ENCODE peak calls at places on chromosome 15, in five cellular contexts. One of them, this sample, is unnamed.

GRCh38 chr15:41160639-41161315 is 44.7 kb upstream of the INO80 start:
- DNase-seq in cardiac muscle cell: peak; percentile 21
- DNase-seq in iPS DF 6.9: no peak
- DNase-seq in sigmoid colon: no peak
- DNase-seq in GM23248: peak; percentile 33
- DNase-seq in this sample: no peak

GRCh38 chr15:56249080-56249479 is 5.4 kb upstream of the RFX7 start:
- DNase-seq in cardiac muscle cell: peak; percentile 80
- DNase-seq in GM23248: peak; percentile 75
- DNase-seq in sigmoid colon: no peak
- DNase-seq in iPS DF 6.9: no peak
- DNase-seq in this sample: no peak

GRCh38 chr15:77778802-77779201 is 146.1 kb upstream of the LINGO1 start:
- DNase-seq in iPS DF 6.9: no peak
- DNase-seq in GM23248: no peak
- DNase-seq in sigmoid colon: no peak
- DNase-seq in cardiac muscle cell: no peak
- DNase-seq in this sample: no peak

GRCh38 chr15:65054333-65055200 is 9.4 kb downstream of the SLC51B start:
- DNase-seq in sigmoid colon: peak; percentile 91
- DNase-seq in GM23248: peak; percentile 82
- DNase-seq in iPS DF 6.9: no peak
- DNase-seq in cardiac muscle cell: peak; percentile 79
- DNase-seq in this sample: no peak

GRCh38 chr15:77454265-77454664 is 33.6 kb downstream of the HMG20A start:
- DNase-seq in cardiac muscle cell: peak; percentile 81
- DNase-seq in GM23248: peak; percentile 18
- DNase-seq in iPS DF 6.9: no peak
- DNase-seq in sigmoid colon: no peak
- DNase-seq in this sample: no peak

GRCh38 chr15:51117270-51117669 is 22.6 kb upstream of the TNFAIP8L3 start:
- DNase-seq in iPS DF 6.9: no peak
- DNase-seq in sigmoid colon: no peak
- DNase-seq in GM23248: peak; percentile 54
- DNase-seq in cardiac muscle cell: no peak
- DNase-seq in this sample: no peak

GRCh38 chr15:74758736-74759135 is 10.1 kb downstream of the CYP1A2 start:
- DNase-seq in iPS DF 6.9: no peak
- DNase-seq in sigmoid colon: no peak
- DNase-seq in cardiac muscle cell: no peak
- DNase-seq in GM23248: no peak
- DNase-seq in this sample: no peak

GRCh38 chr15:70274255-70274654 is 176.5 kb upstream of the TLE3 start:
- DNase-seq in iPS DF 6.9: no peak
- DNase-seq in GM23248: no peak
- DNase-seq in cardiac muscle cell: no peak
- DNase-seq in sigmoid colon: no peak
- DNase-seq in this sample: no peak

GRCh38 chr15:35674873-35675781 is 129.2 kb upstream of the DPH6 start:
- DNase-seq in cardiac muscle cell: peak; percentile 75
- DNase-seq in iPS DF 6.9: no peak
- DNase-seq in GM23248: peak; percentile 68
- DNase-seq in sigmoid colon: no peak
- DNase-seq in this sample: no peak

GRCh38 chr15:101127503-101128076 is 124.3 kb downstream of the CHSY1 start:
- DNase-seq in GM23248: peak; percentile 96
- DNase-seq in iPS DF 6.9: no peak
- DNase-seq in cardiac muscle cell: peak; percentile 96
- DNase-seq in sigmoid colon: peak; percentile 91
- DNase-seq in this sample: no peak

DNA sequence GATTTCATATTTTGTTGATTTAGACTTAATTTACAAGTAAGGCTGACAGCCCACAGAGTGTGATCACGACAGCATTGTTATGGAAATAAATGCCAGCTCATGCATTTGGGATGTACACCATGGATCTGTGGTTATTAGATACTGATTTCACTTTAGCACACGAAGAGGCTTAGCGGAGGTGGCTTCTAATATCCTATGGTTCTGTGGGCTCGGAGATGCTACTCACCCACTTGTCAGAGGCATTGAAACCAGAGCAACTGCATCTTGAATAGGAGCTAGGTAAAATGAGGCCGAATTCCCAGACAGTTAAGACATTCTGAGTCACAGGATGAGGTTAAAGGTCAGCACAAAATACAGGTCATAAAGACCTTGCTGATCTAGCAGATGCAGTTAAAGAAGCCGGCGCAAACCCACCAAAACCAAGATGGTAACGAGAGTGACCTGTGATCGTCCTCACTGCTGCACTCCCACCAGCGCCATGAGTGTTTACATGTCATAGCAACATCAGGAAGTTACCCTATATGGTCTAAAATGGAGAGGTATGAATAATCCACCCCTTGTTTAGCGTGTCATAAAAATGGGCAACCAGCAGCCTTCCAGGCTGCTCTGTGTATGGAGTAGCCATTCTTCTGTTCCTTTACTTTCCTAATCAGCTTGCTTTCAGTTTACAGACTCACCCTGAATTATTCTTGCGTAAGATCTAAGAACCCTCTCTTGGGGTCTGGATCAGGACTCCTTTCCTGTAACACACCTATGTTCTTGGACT is 117.5 kb downstream of the PGPEP1L start:
- DNase-seq in sigmoid colon: no peak
- DNase-seq in GM23248: peak; percentile 92
- DNase-seq in cardiac muscle cell: peak; percentile 63
- DNase-seq in iPS DF 6.9: no peak
- DNase-seq in this sample: no peak
- H3K27ac ChIP-seq in sigmoid colon: no peak overlapping the region
- H3K27ac ChIP-seq in GM23248: peak overlapping the region; percentile 94
- H3K27ac ChIP-seq in cardiac muscle cell: no peak overlapping the region
- H3K27ac ChIP-seq in iPS DF 6.9: no peak overlapping the region
- H3K27ac ChIP-seq in this sample: peak overlapping the region; percentile 82

GRCh38 chr15:60704129-60704528 is 225.2 kb upstream of the ICE2 start:
- DNase-seq in GM23248: no peak
- DNase-seq in iPS DF 6.9: no peak
- DNase-seq in sigmoid colon: no peak
- DNase-seq in cardiac muscle cell: no peak
- DNase-seq in this sample: no peak
- H3K27ac ChIP-seq in GM23248: no peak overlapping the region
- H3K27ac ChIP-seq in iPS DF 6.9: no peak overlapping the region
- H3K27ac ChIP-seq in sigmoid colon: no peak overlapping the region
- H3K27ac ChIP-seq in cardiac muscle cell: no peak overlapping the region
- H3K27ac ChIP-seq in this sample: no peak overlapping the region

DNA sequence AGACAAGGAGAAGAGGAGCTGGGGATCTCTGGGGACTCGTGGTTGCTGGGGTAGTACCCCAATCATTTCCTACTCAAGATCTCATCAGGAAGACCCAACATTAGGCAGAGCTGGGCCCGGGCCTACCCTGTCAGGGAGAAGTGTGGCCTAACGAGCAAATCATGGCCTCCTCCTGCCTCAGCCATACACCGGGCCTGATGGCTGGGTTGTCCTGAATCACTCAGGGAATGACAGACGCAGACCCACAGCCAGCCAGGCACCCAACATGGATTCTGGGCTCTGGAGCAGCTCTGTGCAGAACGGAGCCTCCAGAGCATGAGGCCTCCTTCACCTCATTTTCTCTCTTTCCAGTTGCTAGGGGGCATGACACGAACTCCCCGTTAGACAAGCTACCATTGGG is 19.7 kb downstream of the ITGA11 start:
- DNase-seq in sigmoid colon: no peak
- DNase-seq in cardiac muscle cell: no peak
- DNase-seq in iPS DF 6.9: no peak
- DNase-seq in GM23248: no peak
- DNase-seq in this sample: no peak
- H3K27ac ChIP-seq in sigmoid colon: no peak overlapping the region
- H3K27ac ChIP-seq in cardiac muscle cell: no peak overlapping the region
- H3K27ac ChIP-seq in iPS DF 6.9: no peak overlapping the region
- H3K27ac ChIP-seq in GM23248: no peak overlapping the region
- H3K27ac ChIP-seq in this sample: no peak overlapping the region

DNA sequence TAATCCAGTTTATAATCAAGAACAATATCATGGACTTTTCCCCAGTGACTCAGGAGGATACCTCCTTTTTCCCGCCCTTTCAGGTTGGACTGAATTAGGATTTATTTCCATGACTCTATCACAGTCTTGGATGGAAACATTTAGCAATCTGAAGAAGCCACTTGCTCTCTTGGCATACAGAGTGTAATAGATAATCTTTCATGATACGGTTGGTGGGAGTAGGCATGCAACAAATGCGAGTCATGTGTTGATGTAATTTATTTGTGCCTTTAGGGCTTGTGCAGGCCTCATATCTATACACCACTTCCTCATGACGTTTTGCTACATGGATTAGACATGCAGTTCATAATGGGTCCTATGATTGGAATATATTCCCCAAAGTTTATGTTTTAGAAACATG is 54.2 kb upstream of the MCTP2 start:
- DNase-seq in iPS DF 6.9: no peak
- DNase-seq in sigmoid colon: no peak
- DNase-seq in cardiac muscle cell: no peak
- DNase-seq in GM23248: peak; percentile 18
- DNase-seq in this sample: no peak
- H3K27ac ChIP-seq in iPS DF 6.9: no peak overlapping the region
- H3K27ac ChIP-seq in sigmoid colon: no peak overlapping the region
- H3K27ac ChIP-seq in cardiac muscle cell: no peak overlapping the region
- H3K27ac ChIP-seq in GM23248: no peak overlapping the region
- H3K27ac ChIP-seq in this sample: no peak overlapping the region